ENCODE peak calls at places on chromosome 11, in seven cellular contexts. H is gastrocnemius medialis; G is CD8-positive, alpha-beta memory T cell; S is NCI-H526 treated with DMSO at 0.1 percent for 48 hours; P is activated naive CD4-positive, alpha-beta T cell treated with anti-CD3 and anti-CD28 coated beads, Interleukin-2, amount 10 ng/mL, durations not matched to agents 7 days and 5 days; Y is T-helper 1 cell; Z is AG20443. W is an unnamed sample.

GRCh38 chr11:2912498-2912897 is 16.7 kb downstream of the PHLDA2 start:
- DNase-seq in S (no peak), Y (no peak), H (no peak), G (no peak), Z (peak), P (no peak), W (peak)

GRCh38 chr11:71979582-71979981 is 19.1 kb upstream of the IL18BP start:
- DNase-seq in G (no peak), Y (no peak), Z (no peak), P (no peak), H (no peak), S (no peak), W (no peak)

GRCh38 chr11:86575927-86576326 is 96.5 kb downstream of the ME3 start:
- DNase-seq in S (no peak), Z (no peak), P (no peak), H (no peak), Y (no peak), G (no peak), W (no peak)

GRCh38 chr11:119190531-119190930 is 5.3 kb downstream of the NHERF4 start:
- DNase-seq in S (no peak), P (no peak), H (no peak), Z (peak), G (no peak), Y (no peak), W (peak)

GRCh38 chr11:130979386-130979972 is 63.2 kb upstream of the SNX19 start:
- DNase-seq in P (no peak), Z (peak), S (peak), G (no peak), Y (no peak), H (no peak), W (no peak)

GRCh38 chr11:17921620-17922473 is 91.0 kb downstream of the SERGEF start:
- DNase-seq in H (peak), S (no peak), Z (peak), P (no peak), G (no peak), Y (no peak), W (no peak)

GRCh38 chr11:406796-407650 is 7.8 kb downstream of the SIGIRR start:
- DNase-seq in Y (peak), H (peak), P (peak), G (peak), S (peak), Z (peak), W (peak)

GRCh38 chr11:113184498-113184897 is 129.9 kb upstream of the TTC12 start:
- DNase-seq in P (no peak), G (no peak), H (no peak), Z (peak), S (no peak), Y (no peak), W (no peak)

GRCh38 chr11:58832246-58832645 is 12.3 kb downstream of the GLYATL2 start:
- DNase-seq in S (no peak), P (no peak), G (no peak), Y (no peak), Z (no peak), H (no peak), W (no peak)

GRCh38 chr11:128419012-128419767 is 168.2 kb downstream of the ETS1 start:
- DNase-seq in G (no peak), S (no peak), Z (no peak), Y (no peak), P (no peak), H (no peak), W (no peak)

GRCh38 chr11:130668751-130669150 is 220.3 kb downstream of the ADAMTS15 start:
- DNase-seq in Z (no peak), S (no peak), G (no peak), Y (no peak), H (no peak), P (no peak), W (no peak)